ENCODE peak calls at places on chromosomes 6 and 20, in five cellular contexts. G, D, C, Y and X are unnamed samples. For H3K36me3, the result is how much of the 10 kb centered on the place peaks cover.

GRCh38 chr6:107267634-107268033 is 152.3 kb upstream of the BEND3 start:
- DNase-seq in G (no peak), C (no peak), D (no peak), Y (no peak), X (no peak)

GRCh38 chr6:170286934-170287265 is 4.0 kb downstream of the DLL1 start:
- DNase-seq in Y (no peak), G (no peak), D (no peak), C (no peak), X (no peak)

GRCh38 chr6:137697267-137697938 is 169.7 kb upstream of the TNFAIP3 start:
- DNase-seq in D (no peak), G (no peak), C (no peak), Y (peak), X (no peak)

GRCh38 chr6:13404115-13404891 is 76.0 kb upstream of the TBC1D7 start:
- DNase-seq in C (no peak), G (no peak), D (no peak), Y (no peak), X (no peak)

GRCh38 chr6:163036251-163036650 is 308.5 kb downstream of the PACRG start:
- DNase-seq in D (no peak), Y (no peak), C (no peak), G (no peak), X (no peak)

GRCh38 chr6:110474500-110474899 is 1.9 kb downstream of the SLC22A16 start:
- DNase-seq in G (no peak), Y (no peak), D (no peak), C (no peak), X (no peak)

GRCh38 chr6:20669571-20670314 is 135.5 kb downstream of the CDKAL1 start:
- DNase-seq in C (no peak), G (no peak), D (no peak), Y (no peak), X (no peak)

GRCh38 chr6:2385584-2385983 is 140.2 kb upstream of the GMDS start:
- DNase-seq in D (no peak), C (no peak), Y (no peak), G (no peak), X (no peak)

GRCh38 chr20:38809942-38810341 is 4.4 kb downstream of the PPP1R16B start:
- DNase-seq in Y (no peak), C (no peak), G (no peak), D (no peak), X (no peak)

GRCh38 chr6:25476126-25476525 is 175.9 kb upstream of the SCGN start:
- DNase-seq in C (no peak), Y (no peak), D (no peak), G (no peak), X (no peak)

GRCh38 chr20:32208499-32209154 is 947 bp downstream of the POFUT1 start:
- DNase-seq in C (no peak), G (no peak), Y (no peak), D (no peak), X (no peak)
- H3K4me3 ChIP-seq in C (peak), G (peak), Y (peak), D (peak), X (peak)

DNA sequence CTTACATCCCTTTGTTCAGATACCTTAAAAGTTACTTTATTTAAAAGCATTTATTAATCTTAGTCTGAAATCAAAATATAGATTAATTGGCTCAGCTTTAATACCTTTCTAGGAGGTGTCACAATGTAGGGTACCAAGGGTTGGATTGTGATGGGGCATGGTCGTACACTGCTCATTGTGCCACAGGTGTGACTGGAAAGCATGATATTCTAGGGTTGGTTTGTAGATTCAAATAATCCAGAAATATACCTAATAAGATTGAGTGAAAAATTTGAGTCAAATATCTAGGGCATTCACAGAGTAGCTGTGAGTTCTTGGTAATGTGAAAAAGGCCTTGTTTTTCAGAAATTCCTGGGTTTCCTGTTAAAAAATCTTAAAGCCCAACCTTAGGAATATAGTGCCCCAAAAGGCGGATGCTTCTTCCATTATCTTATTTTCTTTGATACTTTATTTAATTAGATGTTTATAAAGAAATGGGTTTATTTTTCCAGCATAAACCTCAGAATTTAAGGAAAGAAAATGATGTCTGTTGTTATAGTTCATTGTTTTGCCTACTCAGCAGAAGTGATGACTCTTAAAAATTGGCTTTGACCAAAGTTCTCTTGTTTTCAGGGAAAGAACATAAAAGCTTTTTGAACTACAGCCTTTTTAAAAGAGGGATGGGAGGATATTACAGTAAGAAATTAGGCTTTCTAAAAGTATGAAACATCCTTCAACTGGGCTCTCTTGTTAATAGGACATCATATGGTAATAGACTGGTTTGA is 4.9 kb downstream of the SRSF6 start:
- DNase-seq in C (no peak), G (no peak), Y (no peak), D (no peak), X (no peak)
- H3K36me3 ChIP-seq in C (under half), G (under half), Y (half or more), D (half or more), X (under half)

GRCh38 chr6:16174368-16175078 is 45.6 kb downstream of the MYLIP start:
- DNase-seq in G (no peak), C (no peak), D (no peak), Y (no peak), X (no peak)
- H3K4me3 ChIP-seq in G (no peak), C (no peak), D (no peak), Y (no peak), X (no peak)

GRCh38 chr6:124793406-124793805 is 168.8 kb upstream of the RNF217 start:
- DNase-seq in D (no peak), Y (no peak), G (no peak), C (no peak), X (no peak)
- H3K36me3 ChIP-seq in D (under half), Y (under half), G (under half), C (under half), X (under half)

DNA sequence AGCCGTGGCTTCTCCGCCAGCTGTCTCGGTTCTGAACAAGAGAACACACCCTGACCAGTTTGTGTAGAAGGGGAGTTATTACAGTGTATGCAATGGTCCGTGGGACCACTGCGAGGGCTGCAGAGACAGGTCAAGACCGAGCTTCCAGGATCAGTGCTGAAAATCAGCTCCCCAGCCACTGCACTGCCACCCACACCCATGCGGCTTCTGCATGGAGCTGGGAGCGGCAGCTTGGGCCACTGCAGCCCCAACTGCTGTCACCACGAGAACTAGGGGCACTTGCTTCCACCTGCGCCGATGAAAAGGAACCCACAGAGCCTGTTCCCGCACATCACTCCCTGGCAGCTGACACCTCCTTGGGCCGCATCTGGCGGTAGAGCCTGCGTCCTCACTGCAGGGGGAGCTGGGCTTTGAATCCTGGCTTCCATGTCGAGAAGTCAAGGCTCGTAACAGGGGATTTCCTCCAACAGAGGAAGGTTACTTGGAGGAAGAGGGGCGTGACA is 56.2 kb downstream of the TMEM242 start:
- DNase-seq in G (no peak), Y (peak), C (no peak), D (no peak), X (no peak)
- H3K4me3 ChIP-seq in G (no peak), Y (no peak), C (no peak), D (no peak), X (no peak)

DNA sequence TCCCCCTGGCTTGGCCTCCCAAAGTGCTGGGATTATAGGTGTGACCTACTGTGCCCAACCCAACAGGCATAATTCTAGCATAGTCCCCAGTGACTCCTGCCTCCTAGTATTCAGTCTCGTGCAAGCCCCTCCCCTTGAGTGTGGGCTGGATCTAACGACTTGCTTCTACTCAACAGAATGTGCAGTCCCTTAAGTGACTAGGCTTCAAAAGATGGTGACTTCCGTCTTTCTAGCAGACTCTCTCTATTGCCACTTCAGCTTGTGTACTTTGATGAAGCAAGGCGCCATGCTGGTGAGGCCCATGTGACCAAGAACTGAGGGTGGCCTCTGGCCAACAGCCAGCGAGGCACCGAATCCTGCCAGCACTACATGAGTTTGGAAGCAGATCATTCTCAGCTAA is 109.6 kb upstream of the TRAF3IP2 start:
- DNase-seq in C (no peak), Y (no peak), G (no peak), D (no peak), X (no peak)
- H3K36me3 ChIP-seq in C (under half), Y (under half), G (under half), D (under half), X (under half)